ENCODE peak calls at places on chromosome 20, in six cellular contexts. One of them, this sample, is unnamed.

GRCh38 chr20:50224553-50225255 is 34.1 kb downstream of the CEBPB start:
- DNase-seq in BJ: peak; percentile 98
- DNase-seq in CD4-positive, alpha-beta T cell: no peak
- DNase-seq in hypothalamus: no peak
- DNase-seq in activated CD4-positive, alpha-beta T cell treated with anti-CD3 and anti-CD28 coated beads, Interleukin-2, amount 10 ng/mL, durations not matched to agents 7 days and 5 days: no peak
- DNase-seq in NCI-H1105: no peak
- DNase-seq in this sample: peak; percentile 72

GRCh38 chr20:21719592-21720214 is 14.2 kb downstream of the PAX1 start:
- DNase-seq in hypothalamus: peak; percentile 56
- DNase-seq in CD4-positive, alpha-beta T cell: peak; percentile 4
- DNase-seq in activated CD4-positive, alpha-beta T cell treated with anti-CD3 and anti-CD28 coated beads, Interleukin-2, amount 10 ng/mL, durations not matched to agents 7 days and 5 days: peak; percentile 59
- DNase-seq in NCI-H1105: peak; percentile 73
- DNase-seq in BJ: no peak
- DNase-seq in this sample: no peak

GRCh38 chr20:50569864-50570836 is 60.0 kb downstream of the PTPN1 start:
- DNase-seq in NCI-H1105: no peak
- DNase-seq in BJ: no peak
- DNase-seq in hypothalamus: no peak
- DNase-seq in activated CD4-positive, alpha-beta T cell treated with anti-CD3 and anti-CD28 coated beads, Interleukin-2, amount 10 ng/mL, durations not matched to agents 7 days and 5 days: peak; percentile 61
- DNase-seq in CD4-positive, alpha-beta T cell: no peak
- DNase-seq in this sample: no peak

GRCh38 chr20:33753763-33754162 is 22.0 kb downstream of the ZNF341 start:
- DNase-seq in activated CD4-positive, alpha-beta T cell treated with anti-CD3 and anti-CD28 coated beads, Interleukin-2, amount 10 ng/mL, durations not matched to agents 7 days and 5 days: no peak
- DNase-seq in hypothalamus: no peak
- DNase-seq in BJ: no peak
- DNase-seq in NCI-H1105: no peak
- DNase-seq in CD4-positive, alpha-beta T cell: no peak
- DNase-seq in this sample: no peak

GRCh38 chr20:32560482-32560988 is 24.6 kb downstream of the NOL4L start:
- DNase-seq in activated CD4-positive, alpha-beta T cell treated with anti-CD3 and anti-CD28 coated beads, Interleukin-2, amount 10 ng/mL, durations not matched to agents 7 days and 5 days: no peak
- DNase-seq in BJ: no peak
- DNase-seq in CD4-positive, alpha-beta T cell: no peak
- DNase-seq in NCI-H1105: no peak
- DNase-seq in hypothalamus: no peak
- DNase-seq in this sample: no peak

GRCh38 chr20:23857954-23858565 is 21.5 kb downstream of the CST5 start:
- DNase-seq in hypothalamus: no peak
- DNase-seq in BJ: no peak
- DNase-seq in CD4-positive, alpha-beta T cell: no peak
- DNase-seq in activated CD4-positive, alpha-beta T cell treated with anti-CD3 and anti-CD28 coated beads, Interleukin-2, amount 10 ng/mL, durations not matched to agents 7 days and 5 days: no peak
- DNase-seq in NCI-H1105: no peak
- DNase-seq in this sample: no peak

GRCh38 chr20:58454460-58454859 is 60.7 kb downstream of the APCDD1L start:
- DNase-seq in NCI-H1105: no peak
- DNase-seq in BJ: no peak
- DNase-seq in hypothalamus: no peak
- DNase-seq in activated CD4-positive, alpha-beta T cell treated with anti-CD3 and anti-CD28 coated beads, Interleukin-2, amount 10 ng/mL, durations not matched to agents 7 days and 5 days: no peak
- DNase-seq in CD4-positive, alpha-beta T cell: no peak
- DNase-seq in this sample: no peak

GRCh38 chr20:50267041-50267865 is 76.6 kb downstream of the CEBPB start:
- DNase-seq in NCI-H1105: peak; percentile 72
- DNase-seq in BJ: no peak
- DNase-seq in activated CD4-positive, alpha-beta T cell treated with anti-CD3 and anti-CD28 coated beads, Interleukin-2, amount 10 ng/mL, durations not matched to agents 7 days and 5 days: no peak
- DNase-seq in hypothalamus: no peak
- DNase-seq in CD4-positive, alpha-beta T cell: no peak
- DNase-seq in this sample: peak; percentile 78

GRCh38 chr20:3081641-3082040 is 2.9 kb downstream of the AVP start:
- DNase-seq in hypothalamus: no peak
- DNase-seq in NCI-H1105: no peak
- DNase-seq in BJ: no peak
- DNase-seq in activated CD4-positive, alpha-beta T cell treated with anti-CD3 and anti-CD28 coated beads, Interleukin-2, amount 10 ng/mL, durations not matched to agents 7 days and 5 days: no peak
- DNase-seq in CD4-positive, alpha-beta T cell: no peak
- DNase-seq in this sample: no peak

GRCh38 chr20:34571753-34572152 is 13.2 kb downstream of the MAP1LC3A start:
- DNase-seq in activated CD4-positive, alpha-beta T cell treated with anti-CD3 and anti-CD28 coated beads, Interleukin-2, amount 10 ng/mL, durations not matched to agents 7 days and 5 days: no peak
- DNase-seq in NCI-H1105: no peak
- DNase-seq in BJ: no peak
- DNase-seq in CD4-positive, alpha-beta T cell: no peak
- DNase-seq in hypothalamus: no peak
- DNase-seq in this sample: no peak

GRCh38 chr20:36572701-36573102 is 695 bp upstream of the TGIF2 start:
- DNase-seq in BJ: no peak
- DNase-seq in hypothalamus: no peak
- DNase-seq in NCI-H1105: no peak
- DNase-seq in activated CD4-positive, alpha-beta T cell treated with anti-CD3 and anti-CD28 coated beads, Interleukin-2, amount 10 ng/mL, durations not matched to agents 7 days and 5 days: peak; percentile 62
- DNase-seq in CD4-positive, alpha-beta T cell: peak; percentile 59
- DNase-seq in this sample: no peak

GRCh38 chr20:44170796-44171410 is 16.1 kb downstream of the JPH2 start:
- DNase-seq in hypothalamus: no peak
- DNase-seq in BJ: no peak
- DNase-seq in NCI-H1105: no peak
- DNase-seq in activated CD4-positive, alpha-beta T cell treated with anti-CD3 and anti-CD28 coated beads, Interleukin-2, amount 10 ng/mL, durations not matched to agents 7 days and 5 days: no peak
- DNase-seq in CD4-positive, alpha-beta T cell: no peak
- DNase-seq in this sample: no peak

GRCh38 chr20:3237011-3237957 is 1.7 kb downstream of the SLC4A11 start:
- DNase-seq in CD4-positive, alpha-beta T cell: no peak
- DNase-seq in NCI-H1105: no peak
- DNase-seq in BJ: no peak
- DNase-seq in hypothalamus: no peak
- DNase-seq in activated CD4-positive, alpha-beta T cell treated with anti-CD3 and anti-CD28 coated beads, Interleukin-2, amount 10 ng/mL, durations not matched to agents 7 days and 5 days: no peak
- DNase-seq in this sample: no peak

GRCh38 chr20:50580016-50580747 is 70.0 kb downstream of the PTPN1 start:
- DNase-seq in BJ: no peak
- DNase-seq in hypothalamus: peak; percentile 57
- DNase-seq in NCI-H1105: no peak
- DNase-seq in CD4-positive, alpha-beta T cell: peak; percentile 25
- DNase-seq in activated CD4-positive, alpha-beta T cell treated with anti-CD3 and anti-CD28 coated beads, Interleukin-2, amount 10 ng/mL, durations not matched to agents 7 days and 5 days: peak; percentile 52
- DNase-seq in this sample: peak; percentile 81

GRCh38 chr20:59575653-59576052 is 28.7 kb upstream of the PHACTR3 start:
- DNase-seq in BJ: no peak
- DNase-seq in NCI-H1105: no peak
- DNase-seq in activated CD4-positive, alpha-beta T cell treated with anti-CD3 and anti-CD28 coated beads, Interleukin-2, amount 10 ng/mL, durations not matched to agents 7 days and 5 days: no peak
- DNase-seq in hypothalamus: no peak
- DNase-seq in CD4-positive, alpha-beta T cell: no peak
- DNase-seq in this sample: no peak

GRCh38 chr20:36310215-36310981 is 4.3 kb downstream of the DLGAP4 start:
- DNase-seq in hypothalamus: no peak
- DNase-seq in NCI-H1105: no peak
- DNase-seq in activated CD4-positive, alpha-beta T cell treated with anti-CD3 and anti-CD28 coated beads, Interleukin-2, amount 10 ng/mL, durations not matched to agents 7 days and 5 days: no peak
- DNase-seq in BJ: no peak
- DNase-seq in CD4-positive, alpha-beta T cell: no peak
- DNase-seq in this sample: no peak